ENCODE peak calls at places on chromosome 4, in ten cellular contexts. One of them, this sample, is unnamed.

GRCh38 chr4:104491396-104491821 is 3.3 kb downstream of the CXXC4 start:
- DNase-seq in effector memory CD4-positive, alpha-beta T cell: peak; percentile 23
- DNase-seq in kidney: peak; percentile 76
- DNase-seq in SJSA1: peak; percentile 31
- DNase-seq in adipocyte: peak; percentile 38
- DNase-seq in OCI-LY7: no peak
- DNase-seq in esophagus squamous epithelium: no peak
- DNase-seq in AG10803: peak; percentile 0
- DNase-seq in spleen: peak; percentile 79
- DNase-seq in DND-41: peak; percentile 53
- DNase-seq in this sample: no peak

GRCh38 chr4:85520765-85521749 is 46.1 kb downstream of the ARHGAP24 start:
- DNase-seq in effector memory CD4-positive, alpha-beta T cell: no peak
- DNase-seq in kidney: no peak
- DNase-seq in SJSA1: no peak
- DNase-seq in adipocyte: no peak
- DNase-seq in OCI-LY7: no peak
- DNase-seq in esophagus squamous epithelium: no peak
- DNase-seq in AG10803: no peak
- DNase-seq in spleen: no peak
- DNase-seq in DND-41: no peak
- DNase-seq in this sample: no peak

GRCh38 chr4:72631296-72631695 is 62.3 kb upstream of the ADAMTS3 start:
- DNase-seq in effector memory CD4-positive, alpha-beta T cell: no peak
- DNase-seq in kidney: no peak
- DNase-seq in SJSA1: peak; percentile 1
- DNase-seq in adipocyte: peak; percentile 63
- DNase-seq in OCI-LY7: no peak
- DNase-seq in esophagus squamous epithelium: no peak
- DNase-seq in AG10803: peak; percentile 72
- DNase-seq in spleen: no peak
- DNase-seq in DND-41: no peak
- DNase-seq in this sample: no peak

GRCh38 chr4:48261288-48261687 is 8.3 kb downstream of the TEC start:
- DNase-seq in effector memory CD4-positive, alpha-beta T cell: no peak
- DNase-seq in kidney: no peak
- DNase-seq in SJSA1: no peak
- DNase-seq in adipocyte: peak; percentile 53
- DNase-seq in OCI-LY7: no peak
- DNase-seq in esophagus squamous epithelium: no peak
- DNase-seq in AG10803: no peak
- DNase-seq in spleen: no peak
- DNase-seq in DND-41: no peak
- DNase-seq in this sample: no peak

GRCh38 chr4:159498371-159499115 is 395.7 kb downstream of the RAPGEF2 start:
- DNase-seq in effector memory CD4-positive, alpha-beta T cell: no peak
- DNase-seq in kidney: no peak
- DNase-seq in SJSA1: no peak
- DNase-seq in adipocyte: no peak
- DNase-seq in OCI-LY7: no peak
- DNase-seq in esophagus squamous epithelium: no peak
- DNase-seq in AG10803: no peak
- DNase-seq in spleen: no peak
- DNase-seq in DND-41: no peak
- DNase-seq in this sample: no peak

GRCh38 chr4:86019906-86020305 is 339.9 kb downstream of the MAPK10 start:
- DNase-seq in effector memory CD4-positive, alpha-beta T cell: no peak
- DNase-seq in kidney: no peak
- DNase-seq in SJSA1: no peak
- DNase-seq in adipocyte: no peak
- DNase-seq in OCI-LY7: no peak
- DNase-seq in esophagus squamous epithelium: no peak
- DNase-seq in AG10803: no peak
- DNase-seq in spleen: no peak
- DNase-seq in DND-41: no peak
- DNase-seq in this sample: no peak

GRCh38 chr4:24970191-24970590 is 57.3 kb upstream of the CCDC149 start:
- DNase-seq in effector memory CD4-positive, alpha-beta T cell: no peak
- DNase-seq in kidney: no peak
- DNase-seq in SJSA1: no peak
- DNase-seq in adipocyte: no peak
- DNase-seq in OCI-LY7: no peak
- DNase-seq in esophagus squamous epithelium: no peak
- DNase-seq in AG10803: no peak
- DNase-seq in spleen: no peak
- DNase-seq in DND-41: no peak
- DNase-seq in this sample: no peak

GRCh38 chr4:126238010-126238409 is 923.3 kb downstream of the FAT4 start:
- DNase-seq in effector memory CD4-positive, alpha-beta T cell: no peak
- DNase-seq in kidney: no peak
- DNase-seq in SJSA1: no peak
- DNase-seq in adipocyte: peak; percentile 4
- DNase-seq in OCI-LY7: no peak
- DNase-seq in esophagus squamous epithelium: no peak
- DNase-seq in AG10803: no peak
- DNase-seq in spleen: no peak
- DNase-seq in DND-41: no peak
- DNase-seq in this sample: no peak

GRCh38 chr4:104411501-104411900 is 83.2 kb downstream of the CXXC4 start:
- DNase-seq in effector memory CD4-positive, alpha-beta T cell: no peak
- DNase-seq in kidney: no peak
- DNase-seq in SJSA1: no peak
- DNase-seq in adipocyte: no peak
- DNase-seq in OCI-LY7: no peak
- DNase-seq in esophagus squamous epithelium: no peak
- DNase-seq in AG10803: no peak
- DNase-seq in spleen: no peak
- DNase-seq in DND-41: no peak
- DNase-seq in this sample: no peak

GRCh38 chr4:143183513-143184216 is 1.1 kb upstream of the USP38 start:
- DNase-seq in effector memory CD4-positive, alpha-beta T cell: no peak
- DNase-seq in kidney: no peak
- DNase-seq in SJSA1: no peak
- DNase-seq in adipocyte: peak; percentile 36
- DNase-seq in OCI-LY7: no peak
- DNase-seq in esophagus squamous epithelium: no peak
- DNase-seq in AG10803: no peak
- DNase-seq in spleen: no peak
- DNase-seq in DND-41: no peak
- DNase-seq in this sample: no peak

GRCh38 chr4:183335369-183335940 is 13.2 kb upstream of the CLDN24 start:
- DNase-seq in effector memory CD4-positive, alpha-beta T cell: no peak
- DNase-seq in kidney: peak; percentile 5
- DNase-seq in SJSA1: peak; percentile 70
- DNase-seq in adipocyte: peak; percentile 75
- DNase-seq in OCI-LY7: no peak
- DNase-seq in esophagus squamous epithelium: no peak
- DNase-seq in AG10803: peak; percentile 97
- DNase-seq in spleen: no peak
- DNase-seq in DND-41: no peak
- DNase-seq in this sample: no peak

GRCh38 chr4:40557741-40558140 is 71.9 kb downstream of the RBM47 start:
- DNase-seq in effector memory CD4-positive, alpha-beta T cell: no peak
- DNase-seq in kidney: no peak
- DNase-seq in SJSA1: no peak
- DNase-seq in adipocyte: no peak
- DNase-seq in OCI-LY7: no peak
- DNase-seq in esophagus squamous epithelium: no peak
- DNase-seq in AG10803: no peak
- DNase-seq in spleen: no peak
- DNase-seq in DND-41: no peak
- DNase-seq in this sample: no peak

GRCh38 chr4:121154103-121154515 is 10.0 kb downstream of the TNIP3 start:
- DNase-seq in effector memory CD4-positive, alpha-beta T cell: no peak
- DNase-seq in kidney: no peak
- DNase-seq in SJSA1: no peak
- DNase-seq in adipocyte: no peak
- DNase-seq in OCI-LY7: no peak
- DNase-seq in esophagus squamous epithelium: no peak
- DNase-seq in AG10803: no peak
- DNase-seq in spleen: no peak
- DNase-seq in DND-41: peak; percentile 62
- DNase-seq in this sample: no peak

GRCh38 chr4:92600638-92601037 is 296.9 kb downstream of the GRID2 start:
- DNase-seq in effector memory CD4-positive, alpha-beta T cell: no peak
- DNase-seq in kidney: peak; percentile 26
- DNase-seq in SJSA1: no peak
- DNase-seq in adipocyte: no peak
- DNase-seq in OCI-LY7: no peak
- DNase-seq in esophagus squamous epithelium: no peak
- DNase-seq in AG10803: no peak
- DNase-seq in spleen: no peak
- DNase-seq in DND-41: no peak
- DNase-seq in this sample: no peak

GRCh38 chr4:109046549-109047171 is 255.8 kb downstream of the COL25A1 start:
- DNase-seq in effector memory CD4-positive, alpha-beta T cell: no peak
- DNase-seq in kidney: no peak
- DNase-seq in SJSA1: no peak
- DNase-seq in adipocyte: peak; percentile 76
- DNase-seq in OCI-LY7: no peak
- DNase-seq in esophagus squamous epithelium: no peak
- DNase-seq in AG10803: peak; percentile 63
- DNase-seq in spleen: no peak
- DNase-seq in DND-41: no peak
- DNase-seq in this sample: no peak
- H3K4me3 ChIP-seq in effector memory CD4-positive, alpha-beta T cell: no peak overlapping the region
- H3K4me3 ChIP-seq in kidney: peak overlapping the region; percentile 10
- H3K4me3 ChIP-seq in SJSA1: no peak overlapping the region
- H3K4me3 ChIP-seq in adipocyte: peak overlapping the region; percentile 69
- H3K4me3 ChIP-seq in OCI-LY7: no peak overlapping the region
- H3K4me3 ChIP-seq in esophagus squamous epithelium: peak overlapping the region; percentile 55
- H3K4me3 ChIP-seq in AG10803: peak overlapping the region; percentile 49
- H3K4me3 ChIP-seq in spleen: peak overlapping the region; percentile 48
- H3K4me3 ChIP-seq in DND-41: no peak overlapping the region
- H3K4me3 ChIP-seq in this sample: no peak overlapping the region

DNA sequence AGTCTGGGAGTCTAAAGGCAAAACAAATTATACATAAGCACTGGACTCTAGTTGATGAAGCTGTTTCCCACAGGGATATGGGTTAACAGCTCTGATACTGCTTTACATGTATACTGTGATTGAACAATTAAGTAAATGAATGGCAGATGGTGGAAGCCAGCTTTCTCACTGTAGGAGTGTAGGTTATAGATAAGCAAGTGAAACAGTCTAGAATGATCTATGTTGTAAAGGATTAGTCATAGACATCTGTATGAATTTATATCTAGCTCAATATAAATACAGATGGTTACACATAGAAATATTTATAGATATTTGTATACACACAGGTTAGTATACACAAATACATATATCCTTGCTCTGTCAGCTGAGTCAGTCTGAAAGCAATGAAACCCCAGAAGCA is 276.1 kb downstream of the PPARGC1A start:
- DNase-seq in effector memory CD4-positive, alpha-beta T cell: no peak
- DNase-seq in kidney: no peak
- DNase-seq in SJSA1: no peak
- DNase-seq in adipocyte: no peak
- DNase-seq in OCI-LY7: no peak
- DNase-seq in esophagus squamous epithelium: no peak
- DNase-seq in AG10803: no peak
- DNase-seq in spleen: no peak
- DNase-seq in DND-41: no peak
- DNase-seq in this sample: no peak
- H3K4me3 ChIP-seq in effector memory CD4-positive, alpha-beta T cell: no peak overlapping the region
- H3K4me3 ChIP-seq in kidney: no peak overlapping the region
- H3K4me3 ChIP-seq in SJSA1: no peak overlapping the region
- H3K4me3 ChIP-seq in adipocyte: no peak overlapping the region
- H3K4me3 ChIP-seq in OCI-LY7: no peak overlapping the region
- H3K4me3 ChIP-seq in esophagus squamous epithelium: no peak overlapping the region
- H3K4me3 ChIP-seq in AG10803: no peak overlapping the region
- H3K4me3 ChIP-seq in spleen: no peak overlapping the region
- H3K4me3 ChIP-seq in DND-41: no peak overlapping the region
- H3K4me3 ChIP-seq in this sample: no peak overlapping the region

DNA sequence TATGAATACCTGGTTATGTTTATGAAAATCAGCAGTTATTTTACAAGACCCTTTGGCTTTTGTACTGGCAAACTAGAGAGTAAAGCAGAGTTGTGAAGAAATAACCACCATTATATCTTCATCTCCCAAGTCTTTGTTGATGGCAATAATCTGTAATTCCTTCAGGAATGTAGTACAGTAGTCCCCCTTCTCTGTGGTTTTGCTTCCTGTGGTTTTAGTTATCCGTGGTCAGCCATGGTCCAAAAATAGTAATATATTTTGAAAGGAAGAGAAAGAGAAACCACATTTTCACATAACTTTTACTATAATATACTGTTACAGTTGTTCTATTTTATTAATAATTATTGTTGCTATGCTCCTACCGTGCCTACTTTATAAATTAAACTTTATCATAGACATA is 27.8 kb downstream of the BANK1 start:
- DNase-seq in effector memory CD4-positive, alpha-beta T cell: no peak
- DNase-seq in kidney: no peak
- DNase-seq in SJSA1: peak; percentile 49
- DNase-seq in adipocyte: peak; percentile 48
- DNase-seq in OCI-LY7: no peak
- DNase-seq in esophagus squamous epithelium: no peak
- DNase-seq in AG10803: peak; percentile 81
- DNase-seq in spleen: no peak
- DNase-seq in DND-41: no peak
- DNase-seq in this sample: no peak
- H3K4me3 ChIP-seq in effector memory CD4-positive, alpha-beta T cell: no peak overlapping the region
- H3K4me3 ChIP-seq in kidney: no peak overlapping the region
- H3K4me3 ChIP-seq in SJSA1: no peak overlapping the region
- H3K4me3 ChIP-seq in adipocyte: no peak overlapping the region
- H3K4me3 ChIP-seq in OCI-LY7: no peak overlapping the region
- H3K4me3 ChIP-seq in esophagus squamous epithelium: no peak overlapping the region
- H3K4me3 ChIP-seq in AG10803: no peak overlapping the region
- H3K4me3 ChIP-seq in spleen: peak overlapping the region; percentile 33
- H3K4me3 ChIP-seq in DND-41: no peak overlapping the region
- H3K4me3 ChIP-seq in this sample: no peak overlapping the region

DNA sequence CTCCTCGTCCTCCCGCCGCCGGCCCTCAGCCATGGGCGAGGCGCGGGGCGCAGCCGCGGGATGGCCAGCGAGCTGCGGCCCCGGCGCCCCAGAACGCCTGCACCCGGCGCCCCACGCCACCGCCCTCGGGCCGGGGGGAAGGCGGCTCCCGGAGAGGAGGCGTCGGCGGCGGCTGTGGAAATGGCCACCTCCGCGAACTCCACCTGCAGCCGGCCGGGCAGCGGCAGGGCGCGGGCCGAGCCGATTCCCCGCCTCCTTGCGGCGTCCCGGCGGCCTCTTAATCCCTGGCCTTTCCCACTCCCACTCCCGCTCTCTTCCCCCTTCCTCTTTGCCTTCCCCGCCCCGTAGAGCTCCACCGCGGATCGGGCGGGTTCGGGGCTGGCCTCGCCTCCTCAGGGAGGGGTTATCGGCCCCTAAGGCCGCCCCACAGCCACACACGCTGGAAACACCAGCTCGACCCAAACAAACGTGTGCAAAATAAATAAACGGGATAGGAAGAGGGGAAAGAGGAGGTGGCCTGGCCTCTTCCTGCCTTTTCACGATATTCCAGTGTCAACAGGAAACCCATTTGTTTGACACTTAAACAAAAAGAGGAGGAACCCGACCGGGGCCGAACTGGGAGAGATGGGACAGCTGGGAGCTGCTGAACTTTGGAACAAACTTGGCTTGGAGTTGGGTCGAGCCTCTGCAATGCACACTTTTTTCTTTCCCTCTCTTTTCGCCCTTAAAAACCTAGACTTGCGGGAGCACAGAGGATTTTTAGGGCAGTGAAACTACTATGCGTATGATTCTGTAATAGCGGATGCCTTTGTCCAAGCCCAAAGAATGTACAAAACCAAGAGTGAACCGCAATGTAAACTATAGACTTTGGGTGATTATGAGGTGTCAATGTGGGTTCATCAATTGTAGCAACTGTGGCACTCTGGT is at the start of gene SH3D19:
- DNase-seq in effector memory CD4-positive, alpha-beta T cell: no peak
- DNase-seq in kidney: peak; percentile 87
- DNase-seq in SJSA1: peak; percentile 63
- DNase-seq in adipocyte: peak; percentile 76
- DNase-seq in OCI-LY7: no peak
- DNase-seq in esophagus squamous epithelium: no peak
- DNase-seq in AG10803: peak; percentile 59
- DNase-seq in spleen: peak; percentile 80
- DNase-seq in DND-41: no peak
- DNase-seq in this sample: no peak
- H3K4me3 ChIP-seq in effector memory CD4-positive, alpha-beta T cell: peak within 1 kb of the TSS; percentile 22
- H3K4me3 ChIP-seq in kidney: peak within 1 kb of the TSS; percentile 78
- H3K4me3 ChIP-seq in SJSA1: peak within 1 kb of the TSS; percentile 70
- H3K4me3 ChIP-seq in adipocyte: peak within 1 kb of the TSS; percentile 92
- H3K4me3 ChIP-seq in OCI-LY7: no peak within 1 kb of the TSS
- H3K4me3 ChIP-seq in esophagus squamous epithelium: peak within 1 kb of the TSS; percentile 80
- H3K4me3 ChIP-seq in AG10803: peak within 1 kb of the TSS; percentile 73
- H3K4me3 ChIP-seq in spleen: peak within 1 kb of the TSS; percentile 74
- H3K4me3 ChIP-seq in DND-41: no peak within 1 kb of the TSS
- H3K4me3 ChIP-seq in this sample: no peak within 1 kb of the TSS